ENCODE peak calls at places on chromosome 13, in four cellular contexts. D is iPS-NIHi11, I is T-helper 9 cell, T is NCI-H2029. Z is an unnamed sample.

GRCh38 chr13:113158946-113159345 is 498 bp downstream of the PROZ start:
- DNase-seq in D (no peak), T (no peak), I (no peak), Z (no peak)

GRCh38 chr13:44116562-44117315 is 237.0 kb downstream of the LACC1 start:
- DNase-seq in D (peak; percentile 30), T (no peak), I (no peak), Z (peak; percentile 80)

GRCh38 chr13:111058796-111059506 is 56.2 kb upstream of the ARHGEF7 start:
- DNase-seq in D (no peak), T (no peak), I (no peak), Z (peak; percentile 19)

GRCh38 chr13:21987793-21988192 is 316.9 kb downstream of the FGF9 start:
- DNase-seq in I (no peak), T (no peak), D (no peak), Z (no peak)

GRCh38 chr13:77222909-77223308 is 104.0 kb downstream of the MYCBP2 start:
- DNase-seq in D (no peak), I (no peak), T (no peak), Z (peak; percentile 18)

GRCh38 chr13:42113478-42113877 is 65.0 kb downstream of the DGKH start:
- DNase-seq in T (no peak), D (no peak), I (no peak), Z (no peak)

GRCh38 chr13:44398606-44399005 is 25.0 kb downstream of the SERP2 start:
- DNase-seq in I (no peak), D (no peak), T (no peak), Z (no peak)

GRCh38 chr13:94710881-94711560 is 1.3 kb downstream of the SOX21 start:
- DNase-seq in D (peak; percentile 73), I (no peak), T (no peak), Z (peak; percentile 50)

GRCh38 chr13:77207943-77208342 is 119.0 kb downstream of the MYCBP2 start:
- DNase-seq in D (no peak), T (no peak), I (no peak), Z (no peak)

GRCh38 chr13:27298849-27299248 is 28.2 kb downstream of the RASL11A start:
- DNase-seq in I (no peak), T (no peak), D (no peak), Z (no peak)

GRCh38 chr13:42048625-42049453 is at the start of gene DGKH:
- DNase-seq in D (peak; percentile 92), I (peak; percentile 66), T (peak; percentile 47), Z (peak; percentile 65)

GRCh38 chr13:71754407-71754974 is 112.5 kb downstream of the DACH1 start:
- DNase-seq in T (no peak), D (no peak), I (no peak), Z (no peak)

GRCh38 chr13:40812724-40813445 is 23.5 kb downstream of the SLC25A15 start:
- DNase-seq in T (no peak), I (no peak), D (no peak), Z (no peak)

GRCh38 chr13:112062047-112062618 is 4.8 kb upstream of the SOX1 start:
- DNase-seq in I (no peak), T (no peak), D (no peak), Z (no peak)

GRCh38 chr13:113897161-113897560 is 33.3 kb upstream of the GAS6 start:
- DNase-seq in D (no peak), T (no peak), I (no peak), Z (peak; percentile 34)

GRCh38 chr13:78589206-78589605 is 14.1 kb downstream of the POU4F1 start:
- DNase-seq in D (peak; percentile 71), I (no peak), T (no peak), Z (peak; percentile 81)

GRCh38 chr13:37338721-37339120 is 233.3 kb upstream of the CSNK1A1L start:
- DNase-seq in T (no peak), D (no peak), I (no peak), Z (no peak)

GRCh38 chr13:102141625-102142472 is 260.0 kb downstream of the FGF14 start:
- DNase-seq in T (no peak), I (no peak), D (peak; percentile 13), Z (peak; percentile 8)

GRCh38 chr13:90493667-90494066 is 853.8 kb upstream of the MIR17HG start:
- DNase-seq in D (no peak), T (no peak), I (no peak), Z (no peak)

GRCh38 chr13:110676057-110676510 is 29.8 kb downstream of the CARS2 start:
- DNase-seq in T (no peak), D (no peak), I (no peak), Z (no peak)

GRCh38 chr13:100451923-100452322 is 136.7 kb downstream of the GGACT start:
- DNase-seq in D (no peak), T (no peak), I (no peak), Z (no peak)

GRCh38 chr13:46751811-46752635 is 44.9 kb downstream of the ESD start:
- DNase-seq in D (no peak), I (peak; percentile 1), T (no peak), Z (no peak)

GRCh38 chr13:104473936-104474335 is 1407.7 kb upstream of the SLC10A2 start:
- DNase-seq in D (no peak), I (no peak), T (no peak), Z (no peak)